ENCODE peak calls at places on chromosomes 16 and 17, in four cellular contexts. I is GM06990; S is ovary; W is CD4-positive, alpha-beta T cell. U is an unnamed sample.
A peak's percentile ranks its signal among the peaks of the same experiment; 100 is the strongest.

GRCh38 chr17:4049546-4049945 is 85.3 kb upstream of the ATP2A3 start:
- DNase-seq in I (no peak), S (no peak), W (no peak), U (no peak)

GRCh38 chr17:48830840-48831548 is at the start of gene CALCOCO2:
- DNase-seq in I (peak; percentile 95), S (peak; percentile 95), W (peak; percentile 78), U (peak; percentile 97)

GRCh38 chr17:42132941-42133340 is 10.3 kb downstream of the HSPB9 start:
- DNase-seq in I (no peak), S (no peak), W (no peak), U (no peak)

GRCh38 chr17:50425682-50426471 is at the start of gene ACSF2:
- DNase-seq in I (peak; percentile 78), S (peak; percentile 73), W (peak; percentile 49), U (peak; percentile 71)

GRCh38 chr16:30565526-30565925 is 6.0 kb downstream of the ZNF688 start:
- DNase-seq in I (no peak), S (no peak), W (no peak), U (no peak)

GRCh38 chr17:40350410-40351184 is 13.9 kb downstream of the GJD3 start:
- DNase-seq in I (no peak), S (no peak), W (no peak), U (no peak)

GRCh38 chr16:17211797-17212196 is 259.0 kb downstream of the XYLT1 start:
- DNase-seq in I (no peak), S (no peak), W (peak; percentile 11), U (peak; percentile 35)

GRCh38 chr16:67006930-67007658 is 18.7 kb downstream of the CES4A start:
- DNase-seq in I (no peak), S (no peak), W (no peak), U (no peak)

GRCh38 chr16:83508295-83508694 is 299.5 kb upstream of the HSBP1 start:
- DNase-seq in I (no peak), S (no peak), W (no peak), U (no peak)

GRCh38 chr17:9195961-9196668 is 174.8 kb downstream of the NTN1 start:
- DNase-seq in I (no peak), S (no peak), W (no peak), U (no peak)

GRCh38 chr17:13537211-13537610 is 64.5 kb downstream of the HS3ST3A1 start:
- DNase-seq in I (no peak), S (no peak), W (no peak), U (no peak)

GRCh38 chr16:57606147-57606846 is 22.1 kb upstream of the ADGRG1 start:
- DNase-seq in I (no peak), S (no peak), W (no peak), U (no peak)

GRCh38 chr17:14525551-14526455 is 224.9 kb downstream of the HS3ST3B1 start:
- DNase-seq in I (no peak), S (no peak), W (no peak), U (no peak)

GRCh38 chr16:20849587-20850390 is 43.5 kb downstream of the REXO5 start:
- DNase-seq in I (no peak), S (peak; percentile 80), W (peak; percentile 35), U (peak; percentile 65)

GRCh38 chr16:56950881-56951771 is 10.6 kb upstream of the CETP start:
- DNase-seq in I (peak; percentile 59), S (peak; percentile 47), W (peak; percentile 41), U (peak; percentile 74)

GRCh38 chr17:41653421-41654133 is 29.2 kb upstream of the KRT17 start:
- DNase-seq in I (no peak), S (no peak), W (no peak), U (no peak)

GRCh38 chr16:53220585-53220984 is 165.8 kb downstream of the CHD9 start:
- DNase-seq in I (no peak), S (no peak), W (no peak), U (peak; percentile 9)

GRCh38 chr16:8867483-8868271 is 1.1 kb downstream of the CARHSP1 start:
- DNase-seq in I (no peak), S (peak; percentile 72), W (no peak), U (no peak)

GRCh38 chr17:5821057-5821456 is 236.7 kb upstream of the NLRP1 start:
- DNase-seq in I (no peak), S (no peak), W (no peak), U (peak; percentile 31)

GRCh38 chr16:89476379-89476778 is 14.0 kb downstream of the ANKRD11 start:
- DNase-seq in I (no peak), S (no peak), W (no peak), U (no peak)

GRCh38 chr16:81601601-81602251 is 157.1 kb downstream of the CMIP start:
- DNase-seq in I (no peak), S (no peak), W (no peak), U (no peak)

GRCh38 chr17:31391496-31391949 is at the start of gene RAB11FIP4:
- DNase-seq in I (no peak), S (no peak), W (no peak), U (no peak)

GRCh38 chr17:37708616-37709212 is 36.1 kb downstream of the HNF1B start:
- DNase-seq in I (no peak), S (no peak), W (no peak), U (peak; percentile 10)

GRCh38 chr17:67260051-67260987 is 15.3 kb upstream of the HELZ start:
- DNase-seq in I (no peak), S (peak; percentile 59), W (no peak), U (peak; percentile 24)

GRCh38 chr17:30969989-30970680 is 704 bp upstream of the RNF135 start:
- DNase-seq in I (no peak), S (no peak), W (no peak), U (peak; percentile 69)

GRCh38 chr17:32755045-32755805 is 121.7 kb downstream of the MYO1D start:
- DNase-seq in I (peak; percentile 15), S (no peak), W (no peak), U (peak; percentile 57)

GRCh38 chr16:46763147-46763546 is 15.0 kb upstream of the MYLK3 start:
- DNase-seq in I (no peak), S (no peak), W (no peak), U (no peak)

GRCh38 chr16:82629441-82630027 is 2.8 kb downstream of the CDH13 start:
- DNase-seq in I (no peak), S (no peak), W (no peak), U (no peak)

GRCh38 chr16:87930456-87930855 is 5.9 kb downstream of the CA5A start:
- DNase-seq in I (no peak), S (no peak), W (no peak), U (no peak)

GRCh38 chr17:7114875-7115614 is 423 bp upstream of the ASGR2 start:
- DNase-seq in I (no peak), S (no peak), W (no peak), U (no peak)

GRCh38 chr16:51343411-51343810 is 192.3 kb upstream of the SALL1 start:
- DNase-seq in I (no peak), S (no peak), W (no peak), U (no peak)

GRCh38 chr17:13437966-13438779 is 163.6 kb downstream of the HS3ST3A1 start:
- DNase-seq in I (no peak), S (no peak), W (no peak), U (no peak)

GRCh38 chr17:951388-952132 is 28.0 kb downstream of the NXN start:
- DNase-seq in I (no peak), S (no peak), W (no peak), U (no peak)

GRCh38 chr16:5907544-5907943 is 809.9 kb upstream of the EEF2KMT start:
- DNase-seq in I (no peak), S (no peak), W (no peak), U (no peak)

GRCh38 chr16:53378138-53378537 is 56.1 kb upstream of the RBL2 start:
- DNase-seq in I (no peak), S (no peak), W (no peak), U (peak; percentile 50)

GRCh38 chr16:4461250-4462085 is 13.0 kb downstream of the NMRAL1 start:
- DNase-seq in I (no peak), S (no peak), W (no peak), U (no peak)

GRCh38 chr17:6374761-6375312 is 60.1 kb downstream of the AIPL1 start:
- DNase-seq in I (no peak), S (no peak), W (no peak), U (no peak)

GRCh38 chr17:16250635-16251034 is 33.6 kb downstream of the PIGL start:
- DNase-seq in I (no peak), S (no peak), W (no peak), U (no peak)

GRCh38 chr16:30533146-30533522 is 1.5 kb downstream of the ZNF747 start:
- DNase-seq in I (no peak), S (no peak), W (no peak), U (no peak)

GRCh38 chr17:81428521-81428920 is 33.3 kb downstream of the BAHCC1 start:
- DNase-seq in I (no peak), S (no peak), W (no peak), U (no peak)
- TF ChIP-seq CTCF in I (no peak), S (no peak), W (no peak), U (no peak)

DNA sequence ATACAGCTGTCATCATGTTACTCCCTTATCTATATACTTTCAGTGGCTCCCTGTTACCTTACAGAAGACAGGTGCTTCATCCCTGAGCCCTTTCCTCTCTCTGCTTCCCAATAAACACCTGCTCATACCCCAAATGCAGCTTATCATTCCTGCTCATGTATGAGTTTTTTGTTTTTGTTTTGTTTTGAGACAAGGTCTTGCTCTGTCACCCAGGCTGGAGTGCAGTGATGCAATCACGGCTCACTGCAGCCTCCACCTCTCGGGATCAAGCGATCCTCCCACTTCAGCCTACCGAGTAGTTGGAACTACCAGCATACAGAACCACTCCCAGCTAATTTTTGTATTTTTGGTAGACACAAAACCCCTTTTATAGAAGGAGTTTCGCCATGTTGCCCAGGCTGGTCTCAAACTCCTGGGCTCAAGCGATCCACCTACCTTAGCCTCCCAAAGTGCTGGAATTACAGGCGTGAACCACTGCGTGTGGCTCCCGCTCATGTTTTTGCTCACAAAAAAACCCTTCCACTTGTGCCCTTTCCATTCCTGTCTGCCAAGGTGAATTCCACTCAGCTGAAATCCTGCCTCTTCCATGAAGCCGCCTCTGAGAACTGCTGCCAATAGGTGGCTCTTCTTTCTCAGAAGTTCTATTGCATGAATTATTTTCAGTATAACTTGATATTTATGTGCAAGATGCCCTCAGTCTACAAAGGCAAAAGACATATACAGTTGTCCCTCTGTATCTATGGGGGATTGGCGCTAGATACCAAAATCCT is 7.9 kb upstream of the RNF157 start:
- DNase-seq in I (no peak), S (no peak), W (no peak), U (no peak)
- TF ChIP-seq CTCF in I (peak; percentile 7), S (no peak), W (no peak), U (no peak)

DNA sequence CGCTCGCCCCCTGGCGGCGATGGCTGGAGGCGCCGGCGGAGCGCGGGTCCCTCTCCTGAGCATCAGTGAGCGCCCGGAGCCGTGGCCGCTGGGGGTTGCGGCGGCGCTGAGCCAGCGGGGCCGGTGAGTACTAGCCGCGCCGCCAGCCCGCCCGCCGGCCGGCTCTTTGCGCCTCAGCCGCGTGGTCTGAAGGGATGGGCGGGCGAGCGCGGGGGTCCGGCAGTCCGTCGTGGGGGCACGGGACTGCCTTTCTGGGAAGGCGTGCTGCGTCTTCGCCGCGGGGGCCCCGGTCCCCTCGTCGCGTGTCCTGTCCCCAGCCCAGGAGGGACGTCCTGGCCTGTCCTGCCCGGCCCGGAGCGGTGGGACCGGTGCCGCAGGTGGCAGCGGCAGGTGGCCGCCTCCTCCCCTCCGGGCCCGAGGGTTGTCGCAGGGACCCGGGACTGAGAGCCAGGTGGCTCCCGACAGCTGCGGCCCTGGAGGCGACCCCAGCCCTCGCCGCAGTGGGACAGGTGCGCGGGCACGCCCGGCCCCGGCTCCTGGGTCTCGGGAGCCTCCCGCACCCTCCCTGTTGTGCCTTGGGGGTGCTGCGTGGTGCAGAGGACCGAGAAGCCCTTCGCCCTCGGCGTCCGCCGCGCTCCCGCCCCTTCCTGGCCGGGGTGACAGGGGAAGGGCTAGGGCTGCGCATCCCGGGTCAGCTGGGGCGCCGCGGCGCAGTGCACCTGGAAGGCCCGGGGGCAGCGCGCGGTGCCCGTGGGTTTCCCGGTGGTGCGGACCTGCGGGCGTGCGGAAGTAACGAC is at the start of gene SPECC1:
- DNase-seq in I (peak; percentile 87), S (peak; percentile 90), W (peak; percentile 78), U (peak; percentile 81)
- TF ChIP-seq CTCF in I (no peak), S (peak; percentile 99), W (peak; percentile 96), U (peak; percentile 96)

GRCh38 chr17:44266402-44267164 is 1.4 kb downstream of the SLC4A1 start:
- DNase-seq in I (no peak), S (no peak), W (no peak), U (peak; percentile 14)
- TF ChIP-seq CTCF in I (no peak), S (no peak), W (no peak), U (no peak)

U was measured in GM12865.